ENCODE peak calls at places on chromosomes 6 and 20, in nine cellular contexts. V is K562, I is tibial artery, P is transverse colon, N is right cardiac atrium, J is fibroblast of lung, T is PC-3, K is mammary epithelial cell, F is SK-N-SH. G is an unnamed sample. For H3K27me3, the result is how much of the 10 kb centered on the place peaks cover.

GRCh38 chr6:112197636-112198035 is 56.7 kb downstream of the LAMA4 start:
- DNase-seq in N (no peak), V (no peak), P (no peak), K (no peak), F (no peak), I (no peak), T (no peak), J (no peak), G (no peak)

GRCh38 chr20:37672143-37672542 is 21.7 kb upstream of the CTNNBL1 start:
- DNase-seq in I (no peak), P (no peak), N (no peak), J (no peak), F (no peak), T (no peak), K (no peak), V (no peak), G (no peak)

GRCh38 chr20:19223640-19224039 is 11.2 kb downstream of the SLC24A3 start:
- DNase-seq in K (no peak), P (no peak), N (no peak), F (no peak), V (no peak), T (peak), J (no peak), I (no peak), G (no peak)

GRCh38 chr20:418858-419365 is 10.8 kb downstream of the RBCK1 start:
- DNase-seq in K (no peak), T (no peak), N (no peak), J (no peak), P (no peak), I (no peak), V (no peak), F (no peak), G (no peak)

GRCh38 chr20:1405801-1406200 is 12.9 kb upstream of the FKBP1A start:
- DNase-seq in V (no peak), T (no peak), K (no peak), I (no peak), J (no peak), P (no peak), N (no peak), F (no peak), G (no peak)

GRCh38 chr20:43658068-43658722 is 8.7 kb upstream of the MYBL2 start:
- DNase-seq in F (no peak), N (no peak), P (no peak), K (peak), T (peak), I (no peak), V (peak), J (no peak), G (no peak)

GRCh38 chr6:28105286-28105685 is 19.1 kb upstream of the ZSCAN16 start:
- DNase-seq in N (no peak), T (peak), I (no peak), P (no peak), K (peak), F (peak), V (peak), J (peak), G (no peak)

GRCh38 chr6:20447581-20448132 is 46.0 kb downstream of the E2F3 start:
- DNase-seq in N (no peak), J (peak), F (no peak), I (no peak), K (no peak), V (no peak), T (no peak), P (no peak), G (no peak)

GRCh38 chr6:33589366-33589722 is 9.3 kb upstream of the BAK1 start:
- DNase-seq in K (no peak), P (peak), I (no peak), T (no peak), N (no peak), J (no peak), F (no peak), V (no peak), G (no peak)

GRCh38 chr20:46084805-46085792 is 4.7 kb downstream of the NCOA5 start:
- DNase-seq in J (peak), T (peak), F (no peak), V (peak), P (peak), K (peak), I (no peak), N (no peak), G (no peak)

GRCh38 chr6:118103381-118104105 is 196.5 kb downstream of the SLC35F1 start:
- DNase-seq in K (no peak), I (no peak), P (no peak), J (no peak), T (no peak), V (no peak), N (no peak), F (no peak), G (no peak)

GRCh38 chr6:50602191-50602810 is 111.0 kb upstream of the TFAP2D start:
- DNase-seq in K (peak), P (no peak), T (peak), V (peak), J (peak), N (no peak), I (no peak), F (peak), G (peak)

GRCh38 chr6:17167327-17167979 is 65.6 kb downstream of the STMND1 start:
- DNase-seq in V (peak), I (no peak), F (peak), K (peak), J (peak), T (peak), P (peak), N (peak), G (peak)

GRCh38 chr6:36323062-36323461 is 13.6 kb downstream of the BNIP5 start:
- DNase-seq in F (peak), I (no peak), K (no peak), N (no peak), P (no peak), V (no peak), J (no peak), T (peak), G (no peak)

GRCh38 chr6:139977887-139978332 is 603.5 kb upstream of the CITED2 start:
- DNase-seq in V (no peak), K (peak), I (peak), F (no peak), J (peak), T (peak), P (no peak), N (no peak), G (peak)

GRCh38 chr6:157317129-157317814 is 6.0 kb downstream of the TMEM242 start:
- DNase-seq in V (peak), J (peak), I (peak), F (no peak), P (peak), T (peak), K (peak), N (peak), G (peak)

GRCh38 chr6:87700729-87701675 is 1.0 kb downstream of the AKIRIN2 start:
- DNase-seq in J (peak), I (no peak), P (peak), N (peak), T (peak), V (peak), F (peak), K (peak), G (peak)

GRCh38 chr20:7817286-7817685 is 123.0 kb downstream of the HAO1 start:
- DNase-seq in K (no peak), J (no peak), T (no peak), I (no peak), P (no peak), N (no peak), V (no peak), F (no peak), G (no peak)

GRCh38 chr6:8556370-8557018 is 121.1 kb upstream of the SLC35B3 start:
- DNase-seq in I (no peak), V (no peak), P (no peak), J (peak), N (no peak), T (peak), F (no peak), K (peak), G (peak)

GRCh38 chr6:116047173-116047933 is 13.3 kb downstream of the FRK start:
- DNase-seq in N (peak), K (peak), V (no peak), P (peak), I (no peak), T (peak), F (no peak), J (no peak), G (peak)

GRCh38 chr6:2378891-2379652 is 133.7 kb upstream of the GMDS start:
- DNase-seq in J (peak), P (no peak), N (no peak), F (no peak), V (no peak), K (peak), I (no peak), T (peak), G (peak)

GRCh38 chr6:89440200-89440599 is 7.2 kb downstream of the ANKRD6 start:
- DNase-seq in I (no peak), V (no peak), F (no peak), K (no peak), T (no peak), P (no peak), N (no peak), J (no peak), G (no peak)

GRCh38 chr6:15312500-15312899 is 66.6 kb downstream of the JARID2 start:
- DNase-seq in N (no peak), V (no peak), T (peak), J (no peak), F (no peak), K (no peak), P (no peak), I (no peak), G (no peak)

GRCh38 chr6:73746776-73747175 is 50.8 kb downstream of the CD109 start:
- DNase-seq in K (no peak), P (no peak), I (no peak), F (no peak), V (no peak), N (no peak), T (no peak), J (peak), G (peak)

GRCh38 chr6:15776458-15776980 is 113.7 kb upstream of the DTNBP1 start:
- DNase-seq in K (no peak), V (no peak), N (no peak), I (no peak), P (no peak), J (no peak), T (peak), F (no peak), G (no peak)

GRCh38 chr20:54268941-54269340 is 61.1 kb downstream of the PFDN4 start:
- DNase-seq in P (no peak), T (no peak), F (no peak), K (no peak), I (no peak), N (no peak), J (no peak), V (no peak), G (no peak)

GRCh38 chr6:142416179-142416578 is 114.4 kb downstream of the ADGRG6 start:
- DNase-seq in K (peak), I (no peak), J (peak), F (no peak), N (no peak), V (no peak), P (no peak), T (peak), G (peak)

GRCh38 chr6:111757342-111757741 is 115.9 kb downstream of the FYN start:
- DNase-seq in J (peak), P (no peak), F (no peak), N (no peak), T (peak), V (no peak), K (peak), I (no peak), G (peak)

GRCh38 chr6:156502969-156503504 is 274.1 kb upstream of the ARID1B start:
- DNase-seq in P (no peak), I (no peak), V (no peak), N (no peak), F (no peak), T (no peak), J (no peak), K (no peak), G (no peak)

GRCh38 chr6:149130093-149130872 is 187.2 kb upstream of the TAB2 start:
- DNase-seq in J (peak), K (no peak), P (no peak), T (peak), V (no peak), N (no peak), F (no peak), I (no peak), G (no peak)

GRCh38 chr20:51385941-51386530 is 156.5 kb downstream of the NFATC2 start:
- DNase-seq in K (peak), F (peak), I (no peak), J (peak), N (no peak), V (peak), P (peak), T (peak), G (peak)

DNA sequence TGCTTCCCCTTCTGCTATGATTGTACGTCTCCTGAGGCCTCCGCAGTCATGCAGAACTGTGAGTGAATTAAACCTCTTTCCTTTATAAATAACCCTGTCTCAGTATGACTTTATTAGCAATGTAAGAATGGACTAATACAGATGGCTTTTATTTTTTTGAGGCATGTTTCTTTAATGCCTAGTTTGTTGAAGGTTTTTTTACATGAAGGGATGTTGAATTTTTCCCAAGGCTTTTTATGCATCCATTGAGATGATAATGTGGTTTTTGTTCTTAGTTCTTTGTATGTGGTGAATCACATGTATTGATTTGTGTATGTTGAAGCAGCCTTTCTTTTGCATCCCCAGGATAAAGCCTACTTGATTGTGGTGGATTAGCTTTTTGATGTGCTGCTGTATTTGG is 239.0 kb downstream of the THBS2 start:
- DNase-seq in F (no peak), J (no peak), K (no peak), I (no peak), P (no peak), N (no peak), T (no peak), V (no peak), G (no peak)
- H3K27ac ChIP-seq in F (no peak), J (no peak), K (no peak), I (no peak), P (no peak), N (no peak), T (no peak), V (no peak), G (no peak)

GRCh38 chr6:42375905-42376304 is 75.8 kb downstream of the TRERF1 start:
- DNase-seq in V (no peak), K (no peak), I (no peak), P (no peak), N (no peak), F (no peak), J (no peak), T (no peak), G (no peak)
- H3K27me3 ChIP-seq in V (under half), K (under half), I (under half), P (under half), N (under half), F (under half), J (under half), T (under half), G (under half)

DNA sequence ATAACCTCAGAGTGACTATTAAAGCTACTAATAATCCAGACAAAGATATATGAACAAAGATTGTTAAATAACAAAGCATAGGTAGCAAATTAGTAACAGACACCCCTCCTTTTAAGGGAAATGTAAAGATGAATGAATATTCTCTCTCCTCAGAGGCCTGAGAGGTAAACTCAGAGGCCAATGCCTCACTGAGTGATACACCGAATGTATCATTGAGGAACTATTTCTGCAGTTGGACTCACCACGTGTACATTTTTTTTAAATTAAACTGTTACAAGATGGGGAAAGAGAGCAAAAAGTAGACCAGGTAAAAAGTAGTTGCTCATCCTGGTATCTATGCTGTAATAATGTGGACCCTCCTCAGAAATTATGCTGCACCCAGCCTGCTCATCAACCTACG is 72.3 kb upstream of the IPCEF1 start:
- DNase-seq in F (no peak), J (no peak), V (no peak), P (no peak), K (no peak), I (no peak), N (no peak), T (no peak), G (no peak)
- H3K27ac ChIP-seq in F (peak), J (no peak), V (no peak), P (no peak), K (no peak), I (peak), N (no peak), T (no peak), G (no peak)

DNA sequence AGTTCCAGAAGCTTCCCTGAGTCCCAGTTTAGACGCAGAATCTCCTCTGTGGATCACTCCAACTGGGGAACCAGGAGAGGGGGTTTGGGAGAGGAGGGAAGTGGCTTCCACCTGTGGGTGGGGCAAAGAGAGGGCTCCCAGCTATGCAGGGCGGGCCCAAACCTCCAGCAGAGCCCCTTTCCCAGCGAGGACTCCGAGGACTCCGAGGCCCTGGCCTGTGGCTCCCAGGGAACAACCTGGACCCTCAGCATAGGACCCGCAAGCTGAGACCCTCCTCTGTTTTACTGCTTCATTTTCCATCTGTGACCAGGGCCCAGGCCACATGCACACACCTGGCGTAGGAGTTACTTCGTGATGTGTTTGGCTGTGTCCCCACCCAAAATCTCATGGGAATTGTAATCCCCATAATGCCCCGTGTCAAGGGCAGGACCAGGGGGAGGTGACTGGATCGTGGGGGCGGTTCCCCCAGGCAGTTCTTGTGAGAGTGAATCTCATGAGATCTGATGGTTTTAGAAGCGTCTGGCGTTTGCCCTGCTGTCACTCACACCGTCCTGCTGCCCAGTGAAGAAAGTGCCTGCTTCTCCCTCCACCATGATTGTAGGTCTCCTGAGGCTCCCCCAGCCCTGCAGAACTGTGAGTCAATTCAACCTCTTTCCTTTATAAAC is 27.9 kb downstream of the NTSR1 start:
- DNase-seq in N (no peak), I (no peak), K (no peak), T (no peak), P (peak), F (no peak), J (no peak), V (no peak), G (no peak)
- H3K27me3 ChIP-seq in N (under half), I (under half), K (under half), T (under half), P (under half), F (under half), J (under half), V (under half), G (under half)

GRCh38 chr20:62220666-62221568 is 839 bp upstream of the HRH3 start:
- DNase-seq in P (no peak), T (no peak), J (no peak), V (no peak), N (no peak), K (no peak), F (peak), I (no peak), G (no peak)
- H3K27ac ChIP-seq in P (no peak), T (no peak), J (no peak), V (no peak), N (no peak), K (no peak), F (no peak), I (no peak), G (no peak)

GRCh38 chr20:58020656-58021454 is 207.6 kb downstream of the ANKRD60 start:
- DNase-seq in T (no peak), V (no peak), K (no peak), F (peak), J (no peak), P (no peak), N (peak), I (peak), G (no peak)
- H3K27me3 ChIP-seq in T (under half), V (under half), K (under half), F (under half), J (under half), P (under half), N (under half), I (under half), G (under half)

DNA sequence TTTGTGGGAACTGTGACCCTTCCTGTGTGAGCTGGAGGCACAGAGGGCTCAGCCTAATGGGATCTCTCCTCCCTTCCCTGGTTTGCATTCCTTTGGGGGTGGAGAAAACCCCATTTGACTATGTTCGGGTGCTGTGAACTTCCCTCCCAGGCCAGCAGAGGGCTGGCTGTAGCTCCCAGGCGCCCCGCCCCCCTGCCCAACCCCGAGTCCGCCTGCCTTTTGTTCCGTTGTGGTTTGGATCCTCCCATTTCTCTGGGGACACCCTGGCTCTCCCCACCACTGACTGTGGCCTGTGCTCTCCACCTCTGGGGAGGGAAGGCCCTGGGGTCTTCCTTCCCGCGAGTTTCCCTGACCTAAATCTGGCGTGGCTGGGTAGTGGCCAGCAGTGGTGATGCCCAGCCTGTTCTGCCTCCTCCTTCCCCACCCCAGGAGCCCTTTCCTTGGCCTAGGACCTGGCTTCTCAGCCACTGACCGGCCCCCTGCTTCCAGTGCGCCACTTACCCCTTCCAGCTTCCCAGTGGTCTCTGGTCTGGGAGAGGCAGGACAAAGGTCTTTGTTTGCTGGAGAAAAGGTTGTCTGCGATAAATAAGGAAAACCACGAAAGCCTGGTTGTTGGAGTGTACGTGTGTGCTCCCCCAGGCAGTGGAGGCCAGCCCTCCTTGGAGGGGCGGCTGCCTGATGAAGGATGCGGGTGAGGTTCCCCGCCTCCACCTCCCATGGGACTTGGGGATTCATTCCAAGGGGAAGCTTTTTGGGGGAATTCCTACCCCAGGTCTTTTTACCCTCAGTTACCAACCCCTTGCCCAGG is 5.0 kb downstream of the VEGFA start:
- DNase-seq in T (peak), N (peak), V (peak), J (peak), P (peak), F (peak), I (peak), K (peak), G (peak)
- H3K27ac ChIP-seq in T (no peak), N (peak), V (peak), J (peak), P (peak), F (peak), I (no peak), K (peak), G (no peak)